ENCODE peak calls at places on chromosomes 13 and 19, in five cellular contexts. P, M, S, G and R are unnamed samples.
A peak's percentile ranks its signal among the peaks of the same experiment; 100 is the strongest.

GRCh38 chr13:107450931-107451330 is 764.4 kb downstream of the LIG4 start:
- DNase-seq in P (no peak), M (peak; percentile 96), S (no peak), G (no peak), R (peak; percentile 94)

GRCh38 chr19:18208098-18208951 is 4.5 kb upstream of the RAB3A start:
- DNase-seq in P (no peak), M (peak; percentile 65), S (no peak), G (peak; percentile 50), R (no peak)

GRCh38 chr19:55383789-55384575 is at the start of gene TMEM238:
- DNase-seq in P (peak; percentile 64), M (no peak), S (peak; percentile 72), G (peak; percentile 45), R (no peak)

GRCh38 chr19:45331411-45331810 is 8.7 kb upstream of the CKM start:
- DNase-seq in P (no peak), M (no peak), S (no peak), G (no peak), R (no peak)

GRCh38 chr13:26584713-26585112 is 27.2 kb downstream of the WASF3 start:
- DNase-seq in P (no peak), M (no peak), S (no peak), G (no peak), R (no peak)

GRCh38 chr19:35549174-35549788 is 3.9 kb downstream of the TMEM147 start:
- DNase-seq in P (peak; percentile 80), M (no peak), S (peak; percentile 67), G (peak; percentile 63), R (no peak)

GRCh38 chr13:23268441-23268840 is 87.7 kb downstream of the SGCG start:
- DNase-seq in P (no peak), M (no peak), S (no peak), G (no peak), R (no peak)

GRCh38 chr19:17803264-17803896 is 8.4 kb downstream of the B3GNT3 start:
- DNase-seq in P (no peak), M (no peak), S (no peak), G (peak; percentile 52), R (no peak)

GRCh38 chr13:68509734-68510621 is 1279.8 kb upstream of the PCDH9 start:
- DNase-seq in P (no peak), M (no peak), S (no peak), G (no peak), R (peak; percentile 38)

GRCh38 chr19:5104871-5105351 is 136.0 kb downstream of the KDM4B start:
- DNase-seq in P (no peak), M (no peak), S (peak; percentile 95), G (no peak), R (no peak)

GRCh38 chr13:42355118-42355840 is 83.3 kb downstream of the AKAP11 start:
- DNase-seq in P (no peak), M (no peak), S (no peak), G (peak; percentile 65), R (no peak)

DNA sequence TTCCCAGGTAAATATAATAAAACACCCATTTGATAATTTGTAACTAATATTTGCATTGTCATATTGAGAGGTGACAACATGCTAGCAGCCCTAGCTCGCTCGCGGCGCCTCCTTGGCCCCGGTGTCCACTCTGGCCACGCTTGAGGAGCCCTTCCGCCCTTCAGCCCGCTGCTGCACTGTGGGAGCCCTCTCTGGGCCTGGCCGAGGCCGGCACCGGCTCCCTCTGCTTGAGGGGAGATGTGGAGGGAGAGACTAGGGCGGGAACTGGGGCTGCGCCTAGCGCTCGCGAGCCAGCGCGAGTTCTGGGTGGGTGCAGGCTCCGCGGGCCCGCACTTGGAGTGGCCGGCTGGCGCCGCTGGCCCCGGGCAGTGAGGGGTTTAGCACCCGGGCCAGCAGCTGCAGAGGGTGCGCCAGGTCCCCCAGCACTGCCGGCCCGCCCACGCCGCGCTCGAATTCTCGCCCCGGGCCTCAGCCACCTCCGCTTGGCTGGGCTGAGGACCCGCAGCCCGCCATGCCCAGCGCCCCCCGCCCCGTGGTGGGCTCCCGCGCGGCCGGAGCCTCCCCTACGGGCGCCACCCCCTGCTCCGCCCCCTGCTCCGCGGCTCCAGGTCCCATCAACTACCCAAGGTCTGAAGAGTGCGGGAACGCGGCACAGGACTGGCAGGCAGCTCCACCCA is 594.4 kb downstream of the SLITRK6 start:
- DNase-seq in P (no peak), M (no peak), S (no peak), G (no peak), R (no peak)
- H3K4me3 ChIP-seq in P (no peak overlapping the region), M (peak overlapping the region; percentile 17), S (no peak overlapping the region), G (no peak overlapping the region), R (peak overlapping the region; percentile 25)

GRCh38 chr13:32594339-32594738 is 8.1 kb downstream of the PDS5B start:
- DNase-seq in P (no peak), M (no peak), S (no peak), G (no peak), R (no peak)
- H3K27me3 ChIP-seq in P (no peaks in the 10 kb centered on the region), M (no peaks in the 10 kb centered on the region), S (no peaks in the 10 kb centered on the region), G (no peaks in the 10 kb centered on the region), R (no peaks in the 10 kb centered on the region)

DNA sequence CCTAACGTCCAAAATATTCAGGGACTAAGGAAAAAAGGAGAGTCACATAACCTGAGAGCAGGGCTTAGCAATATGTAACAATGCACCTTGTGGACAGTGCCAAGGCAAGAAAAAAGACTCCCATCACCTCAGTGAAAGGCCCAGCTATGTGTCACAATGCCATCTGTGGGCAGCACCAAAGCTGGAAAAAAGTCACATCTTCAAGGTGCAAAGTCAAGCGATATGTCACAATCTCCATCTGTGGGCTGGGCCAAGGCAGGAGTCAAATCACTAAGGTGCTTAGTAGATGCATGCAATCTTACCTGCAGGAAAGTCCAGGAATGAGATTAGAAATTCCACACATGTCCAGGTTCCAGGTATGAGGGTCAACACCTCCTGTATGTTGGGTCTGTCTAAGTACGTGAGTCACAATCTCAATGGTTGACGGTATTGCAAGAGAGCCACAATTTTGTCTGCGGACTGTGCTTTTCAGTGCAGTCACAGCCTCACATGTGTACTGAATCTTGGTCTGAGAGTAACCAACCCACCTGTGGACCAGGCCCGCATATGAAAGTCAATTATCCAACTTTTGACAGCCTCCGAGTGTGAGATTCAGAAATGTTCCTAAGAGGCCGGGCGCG is 14.8 kb upstream of the ZNF43 start:
- DNase-seq in P (no peak), M (no peak), S (no peak), G (no peak), R (no peak)
- H3K4me3 ChIP-seq in P (peak overlapping the region; percentile 98), M (peak overlapping the region; percentile 94), S (no peak overlapping the region), G (peak overlapping the region; percentile 58), R (peak overlapping the region; percentile 86)

GRCh38 chr19:53898166-53898565 is 10.9 kb upstream of the CACNG7 start:
- DNase-seq in P (no peak), M (no peak), S (no peak), G (no peak), R (no peak)

GRCh38 chr19:53897459-53897858 is 11.6 kb upstream of the CACNG7 start:
- DNase-seq in P (no peak), M (no peak), S (no peak), G (no peak), R (no peak)

GRCh38 chr19:53894736-53895135 is 12.7 kb downstream of the PRKCG start:
- DNase-seq in P (no peak), M (no peak), S (no peak), G (no peak), R (no peak)

GRCh38 chr19:53898680-53899341 is 10.3 kb upstream of the CACNG7 start:
- DNase-seq in P (no peak), M (no peak), S (no peak), G (no peak), R (no peak)

GRCh38 chr19:53896682-53897081 is 12.4 kb upstream of the CACNG7 start:
- DNase-seq in P (no peak), M (no peak), S (no peak), G (no peak), R (no peak)
- H3K27me3 ChIP-seq in P (peaks cover 8% of the 10 kb centered on the region), M (peaks cover 17% of the 10 kb centered on the region), S (peaks cover 8% of the 10 kb centered on the region), G (no peaks in the 10 kb centered on the region), R (peaks cover 8% of the 10 kb centered on the region)

GRCh38 chr19:38072776-38073411 is 151.1 kb downstream of the DPF1 start:
- DNase-seq in P (no peak), M (no peak), S (no peak), G (no peak), R (no peak)
- H3K4me3 ChIP-seq in P (no peak overlapping the region), M (no peak overlapping the region), S (no peak overlapping the region), G (no peak overlapping the region), R (no peak overlapping the region)

DNA sequence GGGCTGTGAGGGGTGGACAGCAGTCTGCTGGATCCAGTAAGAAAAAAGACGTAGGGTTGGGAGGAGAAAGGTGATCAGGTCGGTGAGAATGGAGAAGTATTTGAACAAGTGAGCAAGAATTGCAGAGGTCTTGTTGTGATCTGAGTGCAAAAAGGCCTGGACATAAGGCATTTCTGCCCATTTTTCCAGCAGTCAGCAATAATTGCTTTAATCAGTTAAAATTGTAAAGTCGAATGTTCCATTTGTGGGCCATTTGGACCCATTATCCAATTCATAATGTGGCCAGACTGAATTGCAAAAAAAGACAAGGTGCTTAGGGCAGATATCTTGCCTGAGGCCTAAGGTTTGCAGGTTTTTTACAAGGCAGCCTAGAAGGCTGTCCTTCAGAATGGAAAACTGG is 86.1 kb downstream of the ZNF737 start:
- DNase-seq in P (no peak), M (no peak), S (no peak), G (no peak), R (no peak)
- H3K27me3 ChIP-seq in P (no peaks in the 10 kb centered on the region), M (no peaks in the 10 kb centered on the region), S (no peaks in the 10 kb centered on the region), G (no peaks in the 10 kb centered on the region), R (no peaks in the 10 kb centered on the region)

GRCh38 chr19:33982706-33983105 is 186.0 kb downstream of the KCTD15 start:
- DNase-seq in P (no peak), M (no peak), S (no peak), G (no peak), R (no peak)
- H3K4me3 ChIP-seq in P (no peak overlapping the region), M (no peak overlapping the region), S (no peak overlapping the region), G (no peak overlapping the region), R (no peak overlapping the region)

DNA sequence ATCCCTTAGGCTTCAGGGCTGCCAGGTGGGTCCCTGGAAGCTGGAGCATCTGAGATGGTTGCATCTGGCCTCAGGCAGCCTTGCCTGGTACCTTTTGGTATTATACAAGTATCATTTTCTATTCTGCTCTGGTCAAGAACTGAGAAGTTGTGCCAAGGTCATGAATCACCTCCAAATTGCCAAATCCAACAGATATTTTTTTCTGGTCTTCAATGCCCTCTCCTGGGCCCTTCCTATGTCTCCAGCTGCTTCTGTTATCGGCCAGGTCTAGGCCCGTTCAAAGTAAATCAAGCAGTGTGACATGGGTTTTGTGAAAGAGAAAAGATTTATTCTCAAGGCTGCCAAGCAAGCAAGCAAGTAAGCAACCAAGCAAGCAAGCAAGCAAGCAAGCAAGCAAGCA is 271.1 kb upstream of the MAB21L1 start:
- DNase-seq in P (no peak), M (no peak), S (no peak), G (no peak), R (no peak)
- H3K27me3 ChIP-seq in P (no peaks in the 10 kb centered on the region), M (no peaks in the 10 kb centered on the region), S (no peaks in the 10 kb centered on the region), G (no peaks in the 10 kb centered on the region), R (no peaks in the 10 kb centered on the region)